ENCODE peak calls at places on chromosomes 11 and 22, in nine cellular contexts. P is H9; I is stimulated activated CD8-positive, alpha-beta memory T cell treated with anti-CD3 and anti-CD28 coated beads, Interleukin-15, amount 100 ng/mL, for 24 hours; D is NCI-H510A; R is RCC 7860; Y is HFF-Myc; U is EL; G is mucosa of gallbladder; A is stimulated activated CD4-positive, alpha-beta T cell treated with anti-CD3 and anti-CD28 coated beads, Interleukin-2, amount 100 ng/mL, for 48 hours. H is an unnamed sample.

GRCh38 chr11:833114-833791 is 501 bp downstream of the CD151 start:
- DNase-seq in Y (no peak), D (no peak), G (no peak), R (no peak), U (peak), A (no peak), I (no peak), P (no peak), H (no peak)

GRCh38 chr11:99795999-99796398 is 775.2 kb downstream of the CNTN5 start:
- DNase-seq in I (no peak), Y (no peak), P (no peak), U (no peak), A (no peak), D (no peak), R (no peak), G (no peak), H (no peak)

GRCh38 chr22:47213571-47214230 is 451.3 kb downstream of the TBC1D22A start:
- DNase-seq in Y (no peak), U (no peak), I (peak), D (no peak), A (peak), P (peak), G (no peak), R (peak), H (peak)

GRCh38 chr22:44840611-44841322 is 88.4 kb downstream of the ARHGAP8 start:
- DNase-seq in I (no peak), G (no peak), Y (no peak), P (no peak), A (no peak), U (no peak), R (no peak), D (no peak), H (no peak)

GRCh38 chr22:43745783-43746356 is 66.2 kb downstream of the EFCAB6 start:
- DNase-seq in Y (no peak), P (no peak), A (no peak), R (no peak), U (no peak), G (no peak), I (no peak), D (peak), H (no peak)

GRCh38 chr11:121890377-121890776 is 225.6 kb downstream of the BLID start:
- DNase-seq in Y (no peak), U (peak), A (no peak), R (no peak), G (no peak), P (no peak), I (no peak), D (no peak), H (no peak)

GRCh38 chr22:49962012-49962750 is 1.6 kb downstream of the PIM3 start:
- DNase-seq in R (peak), Y (peak), D (peak), I (peak), G (peak), A (peak), P (peak), U (peak), H (peak)

GRCh38 chr11:59754859-59755700 is at the start of gene STX3:
- DNase-seq in Y (no peak), I (peak), D (peak), P (peak), R (peak), A (peak), U (peak), G (peak), H (peak)

GRCh38 chr11:107384136-107384535 is 73.5 kb downstream of the CWF19L2 start:
- DNase-seq in D (no peak), G (no peak), A (no peak), R (no peak), U (no peak), Y (no peak), I (no peak), P (no peak), H (no peak)